ENCODE peak calls at places on chromosomes 16 and 17, in five cellular contexts. One of them, this sample, is unnamed.

GRCh38 chr17:76039121-76039520 is 12.0 kb upstream of the EVPL start:
- DNase-seq in NCI-H524 treated with DMSO at 0.1 percent for 48 hours: no peak
- DNase-seq in T follicular helper cell: no peak
- DNase-seq in EL: no peak
- DNase-seq in endodermal cell: no peak
- DNase-seq in this sample: peak

GRCh38 chr16:19396555-19397011 is 21.1 kb upstream of the TMC5 start:
- DNase-seq in NCI-H524 treated with DMSO at 0.1 percent for 48 hours: no peak
- DNase-seq in T follicular helper cell: no peak
- DNase-seq in EL: no peak
- DNase-seq in endodermal cell: no peak
- DNase-seq in this sample: no peak

GRCh38 chr16:69132424-69133252 is at the start of the genes CHTF8 and UTP4:
- DNase-seq in NCI-H524 treated with DMSO at 0.1 percent for 48 hours: no peak
- DNase-seq in T follicular helper cell: peak
- DNase-seq in EL: peak
- DNase-seq in endodermal cell: peak
- DNase-seq in this sample: peak

GRCh38 chr16:1812732-1813163 is 13.9 kb downstream of the HAGH start:
- DNase-seq in NCI-H524 treated with DMSO at 0.1 percent for 48 hours: peak
- DNase-seq in T follicular helper cell: peak
- DNase-seq in EL: peak
- DNase-seq in endodermal cell: peak
- DNase-seq in this sample: peak

GRCh38 chr17:69954241-69954933 is 120.6 kb upstream of the KCNJ16 start:
- DNase-seq in NCI-H524 treated with DMSO at 0.1 percent for 48 hours: no peak
- DNase-seq in T follicular helper cell: no peak
- DNase-seq in EL: peak
- DNase-seq in endodermal cell: no peak
- DNase-seq in this sample: no peak

GRCh38 chr17:78357177-78357586 is 2.7 kb downstream of the SOCS3 start:
- DNase-seq in NCI-H524 treated with DMSO at 0.1 percent for 48 hours: no peak
- DNase-seq in T follicular helper cell: no peak
- DNase-seq in EL: peak
- DNase-seq in endodermal cell: no peak
- DNase-seq in this sample: peak

GRCh38 chr16:55217392-55217791 is 106.6 kb upstream of the IRX6 start:
- DNase-seq in NCI-H524 treated with DMSO at 0.1 percent for 48 hours: no peak
- DNase-seq in T follicular helper cell: no peak
- DNase-seq in EL: no peak
- DNase-seq in endodermal cell: no peak
- DNase-seq in this sample: no peak

GRCh38 chr17:3906881-3907280 is 9.4 kb downstream of the P2RX1 start:
- DNase-seq in NCI-H524 treated with DMSO at 0.1 percent for 48 hours: no peak
- DNase-seq in T follicular helper cell: no peak
- DNase-seq in EL: no peak
- DNase-seq in endodermal cell: no peak
- DNase-seq in this sample: no peak

GRCh38 chr17:13792314-13792713 is 190.6 kb upstream of the HS3ST3A1 start:
- DNase-seq in NCI-H524 treated with DMSO at 0.1 percent for 48 hours: no peak
- DNase-seq in T follicular helper cell: no peak
- DNase-seq in EL: peak
- DNase-seq in endodermal cell: no peak
- DNase-seq in this sample: no peak

GRCh38 chr17:27608330-27609230 is 22.4 kb upstream of the LGALS9 start:
- DNase-seq in NCI-H524 treated with DMSO at 0.1 percent for 48 hours: no peak
- DNase-seq in T follicular helper cell: no peak
- DNase-seq in EL: peak
- DNase-seq in endodermal cell: no peak
- DNase-seq in this sample: no peak

GRCh38 chr17:73710095-73710592 is 65.9 kb upstream of the SDK2 start:
- DNase-seq in NCI-H524 treated with DMSO at 0.1 percent for 48 hours: peak
- DNase-seq in T follicular helper cell: peak
- DNase-seq in EL: no peak
- DNase-seq in endodermal cell: peak
- DNase-seq in this sample: peak

GRCh38 chr16:23976091-23977001 is 140.6 kb downstream of the PRKCB start:
- DNase-seq in NCI-H524 treated with DMSO at 0.1 percent for 48 hours: no peak
- DNase-seq in T follicular helper cell: no peak
- DNase-seq in EL: no peak
- DNase-seq in endodermal cell: no peak
- DNase-seq in this sample: no peak

GRCh38 chr16:23863511-23864422 is 28.0 kb downstream of the PRKCB start:
- DNase-seq in NCI-H524 treated with DMSO at 0.1 percent for 48 hours: no peak
- DNase-seq in T follicular helper cell: no peak
- DNase-seq in EL: no peak
- DNase-seq in endodermal cell: no peak
- DNase-seq in this sample: no peak

GRCh38 chr17:76163919-76164318 is 22.9 kb upstream of the FOXJ1 start:
- DNase-seq in NCI-H524 treated with DMSO at 0.1 percent for 48 hours: no peak
- DNase-seq in T follicular helper cell: no peak
- DNase-seq in EL: no peak
- DNase-seq in endodermal cell: no peak
- DNase-seq in this sample: no peak

GRCh38 chr17:77206125-77206523 is 65.4 kb downstream of the SEC14L1 start:
- DNase-seq in NCI-H524 treated with DMSO at 0.1 percent for 48 hours: no peak
- DNase-seq in T follicular helper cell: no peak
- DNase-seq in EL: no peak
- DNase-seq in endodermal cell: no peak
- DNase-seq in this sample: no peak

GRCh38 chr16:11674818-11675560 is 6.7 kb downstream of the SNN start:
- DNase-seq in NCI-H524 treated with DMSO at 0.1 percent for 48 hours: no peak
- DNase-seq in T follicular helper cell: no peak
- DNase-seq in EL: peak
- DNase-seq in endodermal cell: no peak
- DNase-seq in this sample: no peak

This sample was measured in ELF-1.